ENCODE peak calls at places on chromosomes 13 and 19, in ten cellular contexts. One of them, this sample, is unnamed. For H3K4me1, the result is how much of the 10 kb centered on the place peaks cover.

GRCh38 chr13:39144941-39145533 is 106.8 kb downstream of the NHLRC3 start:
- DNase-seq in tibial artery: peak
- DNase-seq in colonic mucosa: peak
- DNase-seq in ascending aorta: no peak
- DNase-seq in lower lobe of right lung: no peak
- DNase-seq in PC-3: peak
- DNase-seq in mucosa of descending colon: no peak
- DNase-seq in astrocyte: peak
- DNase-seq in cardiac muscle cell: peak
- DNase-seq in left ventricle myocardium inferior: peak
- DNase-seq in this sample: peak

GRCh38 chr19:42552086-42553065 is 24.1 kb upstream of the CEACAM1 start:
- DNase-seq in mucosa of descending colon: peak
- DNase-seq in left ventricle myocardium inferior: no peak
- DNase-seq in PC-3: no peak
- DNase-seq in astrocyte: no peak
- DNase-seq in cardiac muscle cell: no peak
- DNase-seq in ascending aorta: no peak
- DNase-seq in tibial artery: no peak
- DNase-seq in colonic mucosa: no peak
- DNase-seq in lower lobe of right lung: no peak
- DNase-seq in this sample: no peak

GRCh38 chr19:4456566-4456842 is 1.1 kb downstream of the UBXN6 start:
- DNase-seq in PC-3: peak
- DNase-seq in tibial artery: no peak
- DNase-seq in ascending aorta: no peak
- DNase-seq in colonic mucosa: peak
- DNase-seq in lower lobe of right lung: peak
- DNase-seq in mucosa of descending colon: no peak
- DNase-seq in astrocyte: peak
- DNase-seq in left ventricle myocardium inferior: no peak
- DNase-seq in cardiac muscle cell: peak
- DNase-seq in this sample: no peak

GRCh38 chr13:35472308-35473008 is 4.0 kb downstream of the MAB21L1 start:
- DNase-seq in colonic mucosa: no peak
- DNase-seq in left ventricle myocardium inferior: no peak
- DNase-seq in tibial artery: no peak
- DNase-seq in PC-3: no peak
- DNase-seq in ascending aorta: no peak
- DNase-seq in astrocyte: no peak
- DNase-seq in lower lobe of right lung: no peak
- DNase-seq in mucosa of descending colon: no peak
- DNase-seq in cardiac muscle cell: no peak
- DNase-seq in this sample: no peak

GRCh38 chr13:106471957-106472543 is 63.4 kb downstream of the EFNB2 start:
- DNase-seq in ascending aorta: peak
- DNase-seq in left ventricle myocardium inferior: no peak
- DNase-seq in PC-3: peak
- DNase-seq in mucosa of descending colon: peak
- DNase-seq in lower lobe of right lung: no peak
- DNase-seq in colonic mucosa: peak
- DNase-seq in tibial artery: no peak
- DNase-seq in astrocyte: peak
- DNase-seq in cardiac muscle cell: peak
- DNase-seq in this sample: no peak

GRCh38 chr19:33226550-33227241 is 1.0 kb upstream of the SLC7A10 start:
- DNase-seq in ascending aorta: no peak
- DNase-seq in tibial artery: no peak
- DNase-seq in mucosa of descending colon: no peak
- DNase-seq in PC-3: no peak
- DNase-seq in colonic mucosa: peak
- DNase-seq in left ventricle myocardium inferior: no peak
- DNase-seq in astrocyte: no peak
- DNase-seq in lower lobe of right lung: peak
- DNase-seq in cardiac muscle cell: no peak
- DNase-seq in this sample: peak

GRCh38 chr13:41648314-41648935 is 191.1 kb downstream of the RGCC start:
- DNase-seq in astrocyte: peak
- DNase-seq in mucosa of descending colon: no peak
- DNase-seq in tibial artery: no peak
- DNase-seq in PC-3: peak
- DNase-seq in left ventricle myocardium inferior: no peak
- DNase-seq in colonic mucosa: no peak
- DNase-seq in ascending aorta: no peak
- DNase-seq in lower lobe of right lung: no peak
- DNase-seq in cardiac muscle cell: no peak
- DNase-seq in this sample: no peak

GRCh38 chr13:109074853-109075252 is 445.4 kb downstream of the MYO16 start:
- DNase-seq in PC-3: no peak
- DNase-seq in cardiac muscle cell: no peak
- DNase-seq in left ventricle myocardium inferior: no peak
- DNase-seq in mucosa of descending colon: no peak
- DNase-seq in lower lobe of right lung: no peak
- DNase-seq in ascending aorta: no peak
- DNase-seq in colonic mucosa: no peak
- DNase-seq in astrocyte: no peak
- DNase-seq in tibial artery: no peak
- DNase-seq in this sample: no peak

GRCh38 chr13:102212729-102213128 is 189.1 kb downstream of the FGF14 start:
- DNase-seq in left ventricle myocardium inferior: no peak
- DNase-seq in lower lobe of right lung: no peak
- DNase-seq in cardiac muscle cell: no peak
- DNase-seq in mucosa of descending colon: no peak
- DNase-seq in tibial artery: no peak
- DNase-seq in ascending aorta: no peak
- DNase-seq in astrocyte: no peak
- DNase-seq in colonic mucosa: no peak
- DNase-seq in PC-3: no peak
- DNase-seq in this sample: no peak

GRCh38 chr19:18896421-18896841 is 473 bp upstream of the CERS1 start:
- DNase-seq in ascending aorta: no peak
- DNase-seq in cardiac muscle cell: peak
- DNase-seq in tibial artery: peak
- DNase-seq in mucosa of descending colon: no peak
- DNase-seq in lower lobe of right lung: no peak
- DNase-seq in PC-3: peak
- DNase-seq in left ventricle myocardium inferior: no peak
- DNase-seq in colonic mucosa: no peak
- DNase-seq in astrocyte: no peak
- DNase-seq in this sample: no peak

GRCh38 chr19:10764340-10764894 is 46.5 kb downstream of the DNM2 start:
- DNase-seq in lower lobe of right lung: no peak
- DNase-seq in astrocyte: no peak
- DNase-seq in mucosa of descending colon: peak
- DNase-seq in PC-3: no peak
- DNase-seq in left ventricle myocardium inferior: no peak
- DNase-seq in tibial artery: no peak
- DNase-seq in ascending aorta: no peak
- DNase-seq in cardiac muscle cell: peak
- DNase-seq in colonic mucosa: peak
- DNase-seq in this sample: peak

GRCh38 chr19:45768644-45769053 is 403 bp downstream of the SIX5 start:
- DNase-seq in lower lobe of right lung: peak
- DNase-seq in cardiac muscle cell: peak
- DNase-seq in astrocyte: no peak
- DNase-seq in tibial artery: no peak
- DNase-seq in colonic mucosa: no peak
- DNase-seq in ascending aorta: no peak
- DNase-seq in left ventricle myocardium inferior: peak
- DNase-seq in PC-3: no peak
- DNase-seq in mucosa of descending colon: peak
- DNase-seq in this sample: peak

DNA sequence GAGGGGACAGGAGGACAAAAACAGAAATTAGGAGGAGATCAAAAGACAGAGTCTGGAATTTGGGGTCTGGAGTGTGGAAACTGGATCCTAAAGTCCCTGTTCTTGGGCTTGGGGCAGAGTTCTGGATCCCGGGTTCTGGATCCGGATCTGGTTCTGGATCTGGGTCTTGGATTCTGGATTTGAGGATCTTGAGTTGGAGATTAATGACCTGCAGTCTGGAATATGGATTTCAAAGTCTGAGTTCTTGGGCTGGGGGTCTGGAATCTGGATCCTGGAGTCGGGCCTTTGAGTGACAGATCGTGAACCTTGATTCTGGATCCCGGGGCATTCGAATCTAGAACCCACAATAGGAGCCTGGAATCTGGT is 411 bp upstream of the KLK15 start:
- DNase-seq in mucosa of descending colon: no peak
- DNase-seq in left ventricle myocardium inferior: no peak
- DNase-seq in lower lobe of right lung: no peak
- DNase-seq in ascending aorta: no peak
- DNase-seq in tibial artery: no peak
- DNase-seq in colonic mucosa: no peak
- DNase-seq in PC-3: no peak
- DNase-seq in astrocyte: no peak
- DNase-seq in cardiac muscle cell: no peak
- DNase-seq in this sample: no peak
- H3K4me1 ChIP-seq in mucosa of descending colon: under half
- H3K4me1 ChIP-seq in left ventricle myocardium inferior: under half
- H3K4me1 ChIP-seq in lower lobe of right lung: under half
- H3K4me1 ChIP-seq in ascending aorta: under half
- H3K4me1 ChIP-seq in tibial artery: under half
- H3K4me1 ChIP-seq in colonic mucosa: under half
- H3K4me1 ChIP-seq in PC-3: under half
- H3K4me1 ChIP-seq in astrocyte: under half
- H3K4me1 ChIP-seq in cardiac muscle cell: under half
- H3K4me1 ChIP-seq in this sample: under half

DNA sequence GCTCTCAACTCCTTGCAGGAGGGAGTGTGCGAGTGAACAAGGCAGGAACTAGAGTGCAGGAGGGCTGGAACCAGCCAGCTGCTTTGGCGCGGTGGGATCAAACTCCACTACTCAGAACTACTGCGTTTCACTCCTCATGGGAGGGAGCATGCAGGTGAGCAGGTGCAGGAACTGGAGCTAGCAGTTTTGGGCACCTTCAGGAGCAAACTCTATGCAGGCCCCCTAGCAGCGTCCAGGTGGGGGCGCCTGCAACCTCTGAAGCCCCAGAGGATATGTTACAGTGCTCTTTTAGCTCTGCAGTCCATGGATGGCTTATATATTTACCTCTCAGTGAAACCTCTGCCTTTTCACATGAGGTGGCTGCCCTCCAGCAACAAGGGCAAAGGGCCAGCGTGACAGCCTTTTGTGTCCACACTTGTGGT is 1303.4 kb downstream of the PCDH9 start:
- DNase-seq in colonic mucosa: peak
- DNase-seq in astrocyte: no peak
- DNase-seq in mucosa of descending colon: no peak
- DNase-seq in PC-3: peak
- DNase-seq in tibial artery: no peak
- DNase-seq in left ventricle myocardium inferior: peak
- DNase-seq in ascending aorta: no peak
- DNase-seq in lower lobe of right lung: no peak
- DNase-seq in cardiac muscle cell: peak
- DNase-seq in this sample: peak
- TF ChIP-seq CTCF in colonic mucosa: no peak
- TF ChIP-seq CTCF in astrocyte: no peak
- TF ChIP-seq CTCF in mucosa of descending colon: no peak
- TF ChIP-seq CTCF in PC-3: peak
- TF ChIP-seq CTCF in tibial artery: peak
- TF ChIP-seq CTCF in left ventricle myocardium inferior: peak
- TF ChIP-seq CTCF in ascending aorta: peak
- TF ChIP-seq CTCF in lower lobe of right lung: peak
- TF ChIP-seq CTCF in cardiac muscle cell: peak
- TF ChIP-seq CTCF in this sample: peak

DNA sequence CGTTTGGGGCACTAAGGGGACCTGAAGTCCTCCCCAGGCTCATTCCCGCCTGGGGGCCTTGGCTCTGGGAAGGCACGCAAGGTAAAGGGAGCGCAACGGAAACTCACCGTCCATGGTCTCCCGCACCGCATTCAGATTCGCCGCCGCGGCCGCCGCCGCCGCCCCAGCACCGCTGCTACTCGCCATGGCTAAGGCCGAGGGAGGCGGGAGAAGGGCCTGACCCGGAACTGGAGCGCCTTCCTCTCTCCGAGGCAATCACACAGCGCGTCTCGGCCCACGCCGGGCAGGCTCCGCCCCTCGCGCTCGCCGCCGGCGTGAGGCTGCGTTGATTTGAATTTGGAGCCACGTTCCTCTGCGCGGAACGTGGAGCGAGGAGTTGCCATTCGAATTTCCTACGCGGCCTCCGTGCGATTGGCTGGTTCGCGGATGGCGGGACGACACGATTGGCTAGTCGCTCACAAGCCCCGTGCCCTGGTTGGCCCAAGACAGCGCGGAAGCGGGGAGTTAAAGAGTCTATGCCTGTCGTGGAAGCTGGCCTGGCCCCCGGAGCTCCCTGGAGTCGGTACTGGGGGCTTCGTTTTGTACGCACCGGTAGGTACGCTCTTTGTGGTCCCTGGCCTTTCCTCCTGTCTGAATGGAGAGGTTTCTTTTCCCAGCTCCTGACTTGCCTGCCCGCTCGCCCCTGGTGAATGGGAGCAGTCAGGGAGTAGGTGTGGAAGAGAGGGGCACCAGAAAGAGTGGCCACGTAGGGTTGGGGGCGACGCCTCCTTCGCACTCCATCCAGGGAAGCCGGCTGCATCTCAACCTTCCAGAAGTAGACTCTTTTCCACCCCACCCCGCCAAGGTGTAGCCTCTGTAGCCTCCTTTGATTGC is at the start of the genes BORA and MZT1:
- DNase-seq in cardiac muscle cell: peak
- DNase-seq in tibial artery: peak
- DNase-seq in colonic mucosa: peak
- DNase-seq in astrocyte: peak
- DNase-seq in lower lobe of right lung: peak
- DNase-seq in mucosa of descending colon: peak
- DNase-seq in left ventricle myocardium inferior: peak
- DNase-seq in ascending aorta: peak
- DNase-seq in PC-3: peak
- DNase-seq in this sample: peak
- H3K4me1 ChIP-seq in cardiac muscle cell: under half
- H3K4me1 ChIP-seq in tibial artery: under half
- H3K4me1 ChIP-seq in colonic mucosa: under half
- H3K4me1 ChIP-seq in astrocyte: under half
- H3K4me1 ChIP-seq in lower lobe of right lung: under half
- H3K4me1 ChIP-seq in mucosa of descending colon: under half
- H3K4me1 ChIP-seq in left ventricle myocardium inferior: under half
- H3K4me1 ChIP-seq in ascending aorta: under half
- H3K4me1 ChIP-seq in PC-3: under half
- H3K4me1 ChIP-seq in this sample: under half

DNA sequence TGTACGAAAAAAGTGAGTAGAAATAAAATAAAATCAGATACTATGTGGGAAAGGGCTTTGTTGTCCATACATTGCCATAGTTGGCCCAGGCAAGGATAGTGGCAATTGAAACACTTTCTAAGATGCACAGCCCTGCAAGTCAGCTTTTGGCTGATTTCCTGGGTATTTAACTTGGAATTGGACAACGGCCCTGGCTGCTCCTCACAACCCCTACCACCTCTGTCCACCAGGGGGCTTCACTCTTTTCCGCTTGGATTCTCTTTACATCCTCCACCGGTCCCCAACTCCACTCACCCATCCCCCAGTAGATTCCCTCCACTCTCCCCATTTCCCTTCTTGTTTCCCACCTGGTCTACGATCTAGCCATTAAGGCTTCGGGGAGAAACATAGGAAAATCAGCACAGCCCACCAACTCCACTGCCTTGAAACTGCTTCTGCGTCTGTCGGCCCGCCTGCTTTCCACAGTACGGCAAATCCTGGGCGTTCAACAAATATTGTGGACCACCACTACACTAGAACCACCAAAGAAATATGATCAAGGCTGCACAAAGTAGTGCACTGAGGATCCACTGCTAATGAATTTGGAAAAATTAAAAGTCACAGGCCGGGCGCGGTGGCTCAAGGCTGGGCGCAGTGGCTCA is 48.6 kb upstream of the GTF3A start:
- DNase-seq in astrocyte: peak
- DNase-seq in left ventricle myocardium inferior: peak
- DNase-seq in lower lobe of right lung: peak
- DNase-seq in colonic mucosa: peak
- DNase-seq in tibial artery: peak
- DNase-seq in ascending aorta: no peak
- DNase-seq in PC-3: peak
- DNase-seq in mucosa of descending colon: no peak
- DNase-seq in cardiac muscle cell: peak
- DNase-seq in this sample: peak
- TF ChIP-seq CTCF in astrocyte: peak
- TF ChIP-seq CTCF in left ventricle myocardium inferior: peak
- TF ChIP-seq CTCF in lower lobe of right lung: peak
- TF ChIP-seq CTCF in colonic mucosa: peak
- TF ChIP-seq CTCF in tibial artery: peak
- TF ChIP-seq CTCF in ascending aorta: peak
- TF ChIP-seq CTCF in PC-3: peak
- TF ChIP-seq CTCF in mucosa of descending colon: peak
- TF ChIP-seq CTCF in cardiac muscle cell: peak
- TF ChIP-seq CTCF in this sample: peak